ENCODE peak calls at places on chromosomes 13 and 19, in ten cellular contexts. One of them, this sample, is unnamed.

GRCh38 chr13:34361528-34361927 is 543.6 kb downstream of the RFC3 start:
- DNase-seq in stomach: no peak
- DNase-seq in NCI-H524: no peak
- DNase-seq in iris pigment epithelial cell: no peak
- DNase-seq in hypothalamus: no peak
- DNase-seq in fibroblast of lung: peak
- DNase-seq in NCI-H2081: no peak
- DNase-seq in astrocyte of the hippocampus: no peak
- DNase-seq in NCI-H1092 treated with DMSO at 0.1 percent for 48 hours: no peak
- DNase-seq in heart left ventricle: no peak
- DNase-seq in this sample: no peak

GRCh38 chr19:50959731-50960500 is 7.1 kb upstream of the KLK5 start:
- DNase-seq in stomach: no peak
- DNase-seq in NCI-H2081: no peak
- DNase-seq in hypothalamus: no peak
- DNase-seq in iris pigment epithelial cell: no peak
- DNase-seq in fibroblast of lung: no peak
- DNase-seq in NCI-H524: no peak
- DNase-seq in heart left ventricle: no peak
- DNase-seq in astrocyte of the hippocampus: no peak
- DNase-seq in NCI-H1092 treated with DMSO at 0.1 percent for 48 hours: no peak
- DNase-seq in this sample: no peak

GRCh38 chr19:10809693-10810285 is 26.2 kb downstream of the TMED1 start:
- DNase-seq in iris pigment epithelial cell: no peak
- DNase-seq in NCI-H524: no peak
- DNase-seq in heart left ventricle: no peak
- DNase-seq in NCI-H1092 treated with DMSO at 0.1 percent for 48 hours: no peak
- DNase-seq in stomach: no peak
- DNase-seq in hypothalamus: no peak
- DNase-seq in NCI-H2081: no peak
- DNase-seq in astrocyte of the hippocampus: no peak
- DNase-seq in fibroblast of lung: no peak
- DNase-seq in this sample: no peak

GRCh38 chr19:15115762-15116615 is 8.8 kb downstream of the SYDE1 start:
- DNase-seq in astrocyte of the hippocampus: no peak
- DNase-seq in NCI-H1092 treated with DMSO at 0.1 percent for 48 hours: no peak
- DNase-seq in stomach: no peak
- DNase-seq in heart left ventricle: no peak
- DNase-seq in NCI-H524: no peak
- DNase-seq in iris pigment epithelial cell: no peak
- DNase-seq in fibroblast of lung: no peak
- DNase-seq in NCI-H2081: no peak
- DNase-seq in hypothalamus: no peak
- DNase-seq in this sample: no peak

GRCh38 chr13:45626731-45627374 is 11.3 kb upstream of the ERICH6B start:
- DNase-seq in fibroblast of lung: peak
- DNase-seq in iris pigment epithelial cell: peak
- DNase-seq in heart left ventricle: no peak
- DNase-seq in NCI-H2081: no peak
- DNase-seq in stomach: no peak
- DNase-seq in astrocyte of the hippocampus: peak
- DNase-seq in NCI-H524: no peak
- DNase-seq in NCI-H1092 treated with DMSO at 0.1 percent for 48 hours: no peak
- DNase-seq in hypothalamus: no peak
- DNase-seq in this sample: no peak

GRCh38 chr19:9342610-9343304 is 18.8 kb downstream of the ZNF559 start:
- DNase-seq in iris pigment epithelial cell: no peak
- DNase-seq in astrocyte of the hippocampus: peak
- DNase-seq in stomach: no peak
- DNase-seq in NCI-H524: no peak
- DNase-seq in NCI-H1092 treated with DMSO at 0.1 percent for 48 hours: no peak
- DNase-seq in heart left ventricle: no peak
- DNase-seq in NCI-H2081: no peak
- DNase-seq in fibroblast of lung: no peak
- DNase-seq in hypothalamus: no peak
- DNase-seq in this sample: no peak

GRCh38 chr19:3361384-3362216 is 4.8 kb upstream of the NFIC start:
- DNase-seq in NCI-H1092 treated with DMSO at 0.1 percent for 48 hours: no peak
- DNase-seq in hypothalamus: no peak
- DNase-seq in heart left ventricle: no peak
- DNase-seq in astrocyte of the hippocampus: no peak
- DNase-seq in stomach: no peak
- DNase-seq in iris pigment epithelial cell: no peak
- DNase-seq in fibroblast of lung: no peak
- DNase-seq in NCI-H524: no peak
- DNase-seq in NCI-H2081: no peak
- DNase-seq in this sample: no peak

GRCh38 chr19:38712161-38712748 is 32.0 kb downstream of the CAPN12 start:
- DNase-seq in iris pigment epithelial cell: no peak
- DNase-seq in heart left ventricle: no peak
- DNase-seq in stomach: no peak
- DNase-seq in astrocyte of the hippocampus: no peak
- DNase-seq in NCI-H2081: no peak
- DNase-seq in hypothalamus: no peak
- DNase-seq in fibroblast of lung: no peak
- DNase-seq in NCI-H524: no peak
- DNase-seq in NCI-H1092 treated with DMSO at 0.1 percent for 48 hours: no peak
- DNase-seq in this sample: no peak

GRCh38 chr19:37572203-37572602 is 22.4 kb downstream of the ZNF571 start:
- DNase-seq in iris pigment epithelial cell: peak
- DNase-seq in hypothalamus: no peak
- DNase-seq in astrocyte of the hippocampus: no peak
- DNase-seq in stomach: no peak
- DNase-seq in heart left ventricle: no peak
- DNase-seq in fibroblast of lung: peak
- DNase-seq in NCI-H524: no peak
- DNase-seq in NCI-H1092 treated with DMSO at 0.1 percent for 48 hours: no peak
- DNase-seq in NCI-H2081: no peak
- DNase-seq in this sample: no peak

GRCh38 chr13:21463424-21463823 is 4.3 kb upstream of the ZDHHC20 start:
- DNase-seq in NCI-H524: no peak
- DNase-seq in hypothalamus: no peak
- DNase-seq in fibroblast of lung: no peak
- DNase-seq in iris pigment epithelial cell: no peak
- DNase-seq in NCI-H2081: no peak
- DNase-seq in NCI-H1092 treated with DMSO at 0.1 percent for 48 hours: no peak
- DNase-seq in stomach: no peak
- DNase-seq in heart left ventricle: no peak
- DNase-seq in astrocyte of the hippocampus: no peak
- DNase-seq in this sample: no peak

GRCh38 chr19:39398297-39398864 is 7.2 kb downstream of the MED29 start:
- DNase-seq in stomach: peak
- DNase-seq in iris pigment epithelial cell: peak
- DNase-seq in astrocyte of the hippocampus: peak
- DNase-seq in NCI-H524: no peak
- DNase-seq in NCI-H1092 treated with DMSO at 0.1 percent for 48 hours: no peak
- DNase-seq in heart left ventricle: peak
- DNase-seq in fibroblast of lung: peak
- DNase-seq in NCI-H2081: no peak
- DNase-seq in hypothalamus: peak
- DNase-seq in this sample: no peak

GRCh38 chr19:7373862-7374261 is 25.1 kb downstream of the ARHGEF18 start:
- DNase-seq in fibroblast of lung: no peak
- DNase-seq in NCI-H524: no peak
- DNase-seq in NCI-H2081: no peak
- DNase-seq in iris pigment epithelial cell: peak
- DNase-seq in stomach: no peak
- DNase-seq in heart left ventricle: no peak
- DNase-seq in hypothalamus: no peak
- DNase-seq in NCI-H1092 treated with DMSO at 0.1 percent for 48 hours: no peak
- DNase-seq in astrocyte of the hippocampus: no peak
- DNase-seq in this sample: no peak

GRCh38 chr13:114068723-114069322 is 63.6 kb downstream of the RASA3 start:
- DNase-seq in NCI-H524: no peak
- DNase-seq in stomach: no peak
- DNase-seq in fibroblast of lung: peak
- DNase-seq in NCI-H2081: no peak
- DNase-seq in NCI-H1092 treated with DMSO at 0.1 percent for 48 hours: no peak
- DNase-seq in heart left ventricle: no peak
- DNase-seq in iris pigment epithelial cell: peak
- DNase-seq in hypothalamus: no peak
- DNase-seq in astrocyte of the hippocampus: no peak
- DNase-seq in this sample: no peak

GRCh38 chr13:60273971-60274370 is 110.2 kb upstream of the DIAPH3 start:
- DNase-seq in hypothalamus: no peak
- DNase-seq in NCI-H1092 treated with DMSO at 0.1 percent for 48 hours: no peak
- DNase-seq in NCI-H2081: no peak
- DNase-seq in iris pigment epithelial cell: no peak
- DNase-seq in stomach: no peak
- DNase-seq in NCI-H524: no peak
- DNase-seq in fibroblast of lung: no peak
- DNase-seq in astrocyte of the hippocampus: no peak
- DNase-seq in heart left ventricle: no peak
- DNase-seq in this sample: no peak

GRCh38 chr13:98890186-98890585 is 87.7 kb downstream of the DOCK9 start:
- DNase-seq in iris pigment epithelial cell: peak
- DNase-seq in NCI-H2081: no peak
- DNase-seq in stomach: no peak
- DNase-seq in hypothalamus: peak
- DNase-seq in NCI-H524: no peak
- DNase-seq in heart left ventricle: no peak
- DNase-seq in NCI-H1092 treated with DMSO at 0.1 percent for 48 hours: no peak
- DNase-seq in astrocyte of the hippocampus: peak
- DNase-seq in fibroblast of lung: peak
- DNase-seq in this sample: no peak

GRCh38 chr19:47157455-47158321 is 27.1 kb downstream of the SAE1 start:
- DNase-seq in iris pigment epithelial cell: peak
- DNase-seq in fibroblast of lung: peak
- DNase-seq in astrocyte of the hippocampus: peak
- DNase-seq in stomach: peak
- DNase-seq in NCI-H524: no peak
- DNase-seq in NCI-H2081: no peak
- DNase-seq in heart left ventricle: peak
- DNase-seq in NCI-H1092 treated with DMSO at 0.1 percent for 48 hours: no peak
- DNase-seq in hypothalamus: peak
- DNase-seq in this sample: no peak

GRCh38 chr13:52414963-52415362 is 9.0 kb upstream of the THSD1 start:
- DNase-seq in heart left ventricle: no peak
- DNase-seq in iris pigment epithelial cell: peak
- DNase-seq in stomach: no peak
- DNase-seq in astrocyte of the hippocampus: peak
- DNase-seq in fibroblast of lung: peak
- DNase-seq in NCI-H2081: no peak
- DNase-seq in hypothalamus: no peak
- DNase-seq in NCI-H524: no peak
- DNase-seq in NCI-H1092 treated with DMSO at 0.1 percent for 48 hours: no peak
- DNase-seq in this sample: no peak

GRCh38 chr13:35472308-35473008 is 4.0 kb downstream of the MAB21L1 start:
- DNase-seq in NCI-H2081: no peak
- DNase-seq in iris pigment epithelial cell: no peak
- DNase-seq in fibroblast of lung: no peak
- DNase-seq in stomach: no peak
- DNase-seq in heart left ventricle: no peak
- DNase-seq in NCI-H1092 treated with DMSO at 0.1 percent for 48 hours: no peak
- DNase-seq in NCI-H524: no peak
- DNase-seq in astrocyte of the hippocampus: no peak
- DNase-seq in hypothalamus: no peak
- DNase-seq in this sample: no peak

This sample was measured in NCI-H774.